ENCODE peak calls at places on chromosomes 12 and 14, in four cellular contexts. Z, E, O and P are unnamed samples.

GRCh38 chr14:62130441-62130840 is 368.2 kb downstream of the SNAPC1 start:
- DNase-seq in Z (no peak), E (no peak), O (no peak), P (no peak)

GRCh38 chr14:71721791-71722190 is 210.4 kb upstream of the RGS6 start:
- DNase-seq in Z (no peak), E (peak; percentile 29), O (no peak), P (no peak)

GRCh38 chr14:100486025-100486828 is 101.0 kb downstream of the BEGAIN start:
- DNase-seq in Z (peak; percentile 80), E (peak; percentile 55), O (peak; percentile 59), P (peak; percentile 68)

GRCh38 chr14:55377236-55377635 is 34.4 kb downstream of the ATG14 start:
- DNase-seq in Z (no peak), E (no peak), O (no peak), P (no peak)

GRCh38 chr12:40692617-40693502 is 621 bp downstream of the CNTN1 start:
- DNase-seq in Z (no peak), E (peak; percentile 21), O (no peak), P (no peak)

GRCh38 chr12:106126441-106127288 is 12.1 kb downstream of the NUAK1 start:
- DNase-seq in Z (peak; percentile 56), E (no peak), O (no peak), P (peak; percentile 87)

GRCh38 chr12:24960222-24960855 is 11.4 kb upstream of the BCAT1 start:
- DNase-seq in Z (peak; percentile 62), E (no peak), O (no peak), P (peak; percentile 75)

GRCh38 chr12:46442723-46443122 is 70.2 kb upstream of the SLC38A2 start:
- DNase-seq in Z (no peak), E (no peak), O (no peak), P (no peak)

GRCh38 chr12:59088673-59089072 is 168.4 kb upstream of the LRIG3 start:
- DNase-seq in Z (peak; percentile 33), E (no peak), O (no peak), P (peak; percentile 27)

GRCh38 chr14:78345346-78345745 is 175.2 kb downstream of the NRXN3 start:
- DNase-seq in Z (no peak), E (no peak), O (no peak), P (no peak)

GRCh38 chr14:85071447-85071846 is 458.5 kb upstream of the FLRT2 start:
- DNase-seq in Z (no peak), E (no peak), O (no peak), P (no peak)

GRCh38 chr14:91169951-91170350 is 56.1 kb downstream of the DGLUCY start:
- DNase-seq in Z (no peak), E (no peak), O (no peak), P (no peak)

GRCh38 chr12:103800252-103800771 is 40.7 kb downstream of the NT5DC3 start:
- DNase-seq in Z (peak; percentile 88), E (peak; percentile 41), O (peak; percentile 67), P (peak; percentile 86)

GRCh38 chr14:104932676-104933631 is 8.3 kb downstream of the PLD4 start:
- DNase-seq in Z (peak; percentile 66), E (peak; percentile 80), O (peak; percentile 88), P (peak; percentile 78)

GRCh38 chr14:77103954-77104353 is 5.9 kb downstream of the CIPC start:
- DNase-seq in Z (no peak), E (no peak), O (no peak), P (no peak)

GRCh38 chr12:127494961-127495915 is 771.7 kb upstream of the TMEM132C start:
- DNase-seq in Z (no peak), E (no peak), O (no peak), P (no peak)
- H3K4me3 ChIP-seq in Z (no peak overlapping the region), E (no peak overlapping the region), O (no peak overlapping the region), P (no peak overlapping the region)

GRCh38 chr14:64117671-64118402 is 176.3 kb downstream of the ESR2 start:
- DNase-seq in Z (peak; percentile 83), E (peak; percentile 72), O (peak; percentile 62), P (peak; percentile 56)

GRCh38 chr14:64115401-64115800 is 178.8 kb downstream of the ESR2 start:
- DNase-seq in Z (no peak), E (no peak), O (no peak), P (no peak)

GRCh38 chr14:64123241-64123956 is 170.8 kb downstream of the ESR2 start:
- DNase-seq in Z (no peak), E (peak; percentile 83), O (no peak), P (no peak)

GRCh38 chr14:64118892-64119291 is 175.3 kb downstream of the ESR2 start:
- DNase-seq in Z (no peak), E (no peak), O (no peak), P (no peak)

GRCh38 chr14:64119535-64119934 is 174.6 kb downstream of the ESR2 start:
- DNase-seq in Z (no peak), E (no peak), O (no peak), P (no peak)
- H3K4me3 ChIP-seq in Z (no peak overlapping the region), E (no peak overlapping the region), O (no peak overlapping the region), P (no peak overlapping the region)

GRCh38 chr14:79528843-79529405 is 682.4 kb downstream of the DIO2 start:
- DNase-seq in Z (no peak), E (no peak), O (no peak), P (no peak)

GRCh38 chr14:79534703-79535353 is 676.5 kb downstream of the DIO2 start:
- DNase-seq in Z (no peak), E (no peak), O (no peak), P (no peak)

GRCh38 chr14:79530555-79530954 is 680.7 kb downstream of the DIO2 start:
- DNase-seq in Z (no peak), E (no peak), O (no peak), P (no peak)
- H3K4me3 ChIP-seq in Z (no peak overlapping the region), E (no peak overlapping the region), O (no peak overlapping the region), P (no peak overlapping the region)

GRCh38 chr12:132582058-132582420 is 28.3 kb downstream of the LRCOL1 start:
- DNase-seq in Z (no peak), E (no peak), O (no peak), P (no peak)

GRCh38 chr12:132581348-132582057 is 28.9 kb downstream of the LRCOL1 start:
- DNase-seq in Z (no peak), E (no peak), O (no peak), P (no peak)

GRCh38 chr12:132583736-132584135 is 26.6 kb downstream of the LRCOL1 start:
- DNase-seq in Z (no peak), E (no peak), O (no peak), P (no peak)

GRCh38 chr12:132583311-132583710 is 27.1 kb downstream of the LRCOL1 start:
- DNase-seq in Z (no peak), E (no peak), O (no peak), P (no peak)

DNA sequence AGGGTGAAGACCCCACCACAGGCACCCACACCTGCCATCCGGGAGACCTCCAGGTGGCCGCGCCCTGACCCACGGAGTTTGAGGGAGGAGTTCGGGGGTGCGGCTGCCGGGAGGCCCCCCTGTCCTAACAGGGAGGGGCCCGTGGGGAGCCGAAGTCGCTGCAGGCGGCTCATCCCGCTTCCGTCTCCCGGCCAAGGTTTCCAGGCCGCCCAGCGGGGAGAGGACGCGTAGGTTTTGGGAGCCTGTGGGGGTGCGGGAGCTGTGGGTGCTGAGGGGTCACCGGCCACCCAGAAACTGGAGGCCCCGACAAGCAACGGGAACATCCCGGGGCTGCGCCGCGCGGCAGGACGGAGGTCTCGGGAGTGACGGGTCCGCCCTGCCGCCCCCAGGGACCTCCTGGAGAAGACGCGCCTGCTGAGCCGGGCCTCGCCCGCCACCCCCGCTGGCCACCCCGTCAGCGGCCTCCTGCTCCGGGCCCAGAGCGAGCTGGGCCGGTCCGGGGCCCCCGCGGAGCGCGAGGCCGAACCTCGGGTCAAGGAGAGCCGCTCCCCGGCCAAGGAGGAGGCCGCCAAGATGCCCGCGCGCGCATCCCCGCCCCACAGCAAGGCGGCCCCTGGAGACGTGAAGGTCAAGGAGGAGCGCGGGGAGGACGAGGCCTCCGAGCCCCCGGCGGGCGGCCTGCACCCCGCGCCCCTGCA is 27.7 kb downstream of the LRCOL1 start:
- DNase-seq in Z (no peak), E (no peak), O (no peak), P (no peak)
- H3K4me3 ChIP-seq in Z (no peak overlapping the region), E (no peak overlapping the region), O (peak overlapping the region; percentile 56), P (no peak overlapping the region)

GRCh38 chr12:4270670-4271432 is 2.7 kb upstream of the CCND2 start:
- DNase-seq in Z (no peak), E (peak; percentile 61), O (peak; percentile 57), P (peak; percentile 39)
- H3K4me3 ChIP-seq in Z (peak overlapping the region; percentile 10), E (peak overlapping the region; percentile 32), O (peak overlapping the region; percentile 86), P (peak overlapping the region; percentile 17)

DNA sequence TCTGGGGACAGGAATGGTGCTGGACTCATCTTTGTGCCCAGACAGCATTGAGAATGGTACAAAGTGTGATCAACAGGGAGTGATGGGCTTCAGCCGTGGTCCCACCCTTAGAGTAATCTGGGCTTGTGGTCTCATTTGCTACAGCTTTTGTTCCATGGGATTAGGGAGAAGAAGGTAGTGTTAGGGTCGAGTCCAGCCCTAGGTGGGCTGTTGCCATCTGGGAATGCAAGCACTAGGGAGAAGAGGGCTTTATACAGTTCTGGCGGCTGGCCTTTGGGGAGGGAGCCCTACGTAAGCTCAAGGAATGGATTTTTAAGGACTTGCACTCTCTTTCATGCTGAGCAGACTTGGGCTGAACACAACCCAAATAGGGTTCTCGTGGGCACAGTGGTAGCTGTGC is 4.9 kb downstream of the PLEKHG3 start:
- DNase-seq in Z (no peak), E (no peak), O (no peak), P (no peak)
- H3K4me3 ChIP-seq in Z (no peak overlapping the region), E (no peak overlapping the region), O (peak overlapping the region; percentile 81), P (no peak overlapping the region)

GRCh38 chr14:88842414-88842813 is 18.0 kb downstream of the TTC8 start:
- DNase-seq in Z (no peak), E (no peak), O (no peak), P (no peak)
- H3K4me3 ChIP-seq in Z (no peak overlapping the region), E (no peak overlapping the region), O (no peak overlapping the region), P (no peak overlapping the region)

GRCh38 chr12:48977290-48978281 is 536 bp upstream of the WNT1 start:
- DNase-seq in Z (no peak), E (peak; percentile 72), O (no peak), P (peak; percentile 45)
- H3K4me3 ChIP-seq in Z (no peak overlapping the region), E (no peak overlapping the region), O (peak overlapping the region; percentile 59), P (no peak overlapping the region)

DNA sequence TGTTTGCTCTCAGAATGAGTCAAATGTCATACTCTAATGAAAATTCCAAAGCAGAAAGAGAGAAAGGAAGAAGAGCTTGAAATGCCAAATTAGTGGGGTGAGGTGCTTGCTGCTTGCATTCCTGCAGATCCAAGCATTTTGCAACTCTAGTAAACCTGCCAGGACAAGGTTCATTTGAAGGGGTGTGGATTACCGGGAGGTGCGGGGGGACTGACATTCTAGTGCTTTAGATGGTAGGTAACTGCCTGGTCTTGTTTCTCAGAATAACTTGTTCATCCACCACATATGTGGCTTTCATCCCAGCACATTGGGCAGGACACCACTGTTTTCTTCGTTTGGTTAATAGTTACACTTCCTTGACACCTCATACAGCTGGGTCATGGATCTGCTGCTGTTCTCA is 144.4 kb downstream of the AKAP6 start:
- DNase-seq in Z (peak; percentile 87), E (peak; percentile 73), O (peak; percentile 41), P (peak; percentile 38)
- H3K4me3 ChIP-seq in Z (no peak overlapping the region), E (no peak overlapping the region), O (no peak overlapping the region), P (no peak overlapping the region)